ENCODE peak calls at places on chromosome 11, in ten cellular contexts. H, O, B, V, K, W, M, J, I and L are unnamed samples.
A peak's percentile ranks its signal among the peaks of the same experiment; 100 is the strongest.

GRCh38 chr11:44573333-44573732 is 7.9 kb downstream of the CD82 start:
- DNase-seq in H (no peak), O (no peak), B (no peak), V (no peak), K (no peak), W (no peak), M (no peak), J (no peak), I (no peak), L (no peak)

GRCh38 chr11:104609766-104610165 is 288.5 kb downstream of the CASP12 start:
- DNase-seq in H (no peak), O (no peak), B (no peak), V (no peak), K (no peak), W (no peak), M (no peak), J (peak; percentile 20), I (no peak), L (no peak)

GRCh38 chr11:11416502-11416901 is 63.5 kb upstream of the CSNK2A3 start:
- DNase-seq in H (peak; percentile 32), O (no peak), B (no peak), V (no peak), K (no peak), W (no peak), M (no peak), J (peak; percentile 25), I (peak; percentile 96), L (no peak)

GRCh38 chr11:4032097-4032496 is 62.5 kb upstream of the RRM1 start:
- DNase-seq in H (no peak), O (no peak), B (no peak), V (no peak), K (no peak), W (no peak), M (no peak), J (no peak), I (no peak), L (no peak)

GRCh38 chr11:66721939-66722338 is 7.1 kb downstream of the SPTBN2 start:
- DNase-seq in H (no peak), O (no peak), B (no peak), V (no peak), K (no peak), W (no peak), M (no peak), J (no peak), I (no peak), L (no peak)

GRCh38 chr11:74683279-74683871 is 47.9 kb downstream of the CHRDL2 start:
- DNase-seq in H (no peak), O (no peak), B (peak; percentile 15), V (no peak), K (no peak), W (no peak), M (no peak), J (peak; percentile 21), I (no peak), L (no peak)

GRCh38 chr11:110858556-110858921 is 146.3 kb upstream of the ARHGAP20 start:
- DNase-seq in H (no peak), O (peak; percentile 66), B (no peak), V (no peak), K (no peak), W (no peak), M (no peak), J (peak; percentile 57), I (no peak), L (no peak)

GRCh38 chr11:126415128-126415527 is 59.6 kb downstream of the ST3GAL4 start:
- DNase-seq in H (no peak), O (no peak), B (no peak), V (no peak), K (no peak), W (no peak), M (no peak), J (peak; percentile 97), I (no peak), L (peak; percentile 60)

DNA sequence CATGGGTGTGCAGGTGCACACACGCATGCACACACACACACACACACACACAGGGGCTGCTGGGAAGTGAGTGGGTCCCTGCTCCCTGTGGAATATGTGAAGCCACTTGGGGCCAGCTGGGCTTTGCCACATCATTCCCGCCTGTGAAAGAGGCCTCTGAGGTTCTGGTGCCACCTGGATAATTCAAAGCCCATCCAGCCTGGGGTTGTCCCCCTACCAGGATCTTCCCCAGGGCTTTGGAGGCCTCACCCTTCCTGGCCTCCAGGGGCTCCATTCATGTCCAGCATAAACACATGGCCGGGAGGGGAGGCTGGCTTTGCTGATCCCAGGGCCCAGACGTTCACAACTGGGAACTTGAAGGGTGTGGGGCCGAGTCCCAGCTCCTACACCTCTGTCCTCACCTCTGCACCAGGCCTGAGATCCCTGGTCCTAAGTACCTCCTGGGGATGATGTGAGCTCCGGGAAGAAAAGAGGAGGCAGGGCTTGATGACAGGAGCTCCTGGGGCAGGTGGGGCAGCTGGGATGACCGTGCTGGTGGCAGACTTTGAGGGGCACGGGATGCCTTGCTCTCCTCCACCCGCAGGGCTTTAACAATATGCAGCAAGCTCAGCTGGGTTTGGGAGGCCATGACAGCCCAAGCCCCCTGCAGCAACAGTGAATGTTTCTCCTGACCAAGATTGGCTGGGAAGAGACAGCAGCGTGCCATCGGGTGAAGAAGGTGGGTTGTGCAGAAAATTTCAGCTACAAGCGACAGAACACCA is 14.2 kb downstream of the LINC01488 start:
- DNase-seq in H (no peak), O (no peak), B (no peak), V (no peak), K (no peak), W (no peak), M (no peak), J (no peak), I (no peak), L (no peak)
- TF ChIP-seq CTCF in H (no peak), O (no peak), B (no peak), V (no peak), K (no peak), W (no peak), M (no peak), J (no peak), I (no peak), L (no peak)

DNA sequence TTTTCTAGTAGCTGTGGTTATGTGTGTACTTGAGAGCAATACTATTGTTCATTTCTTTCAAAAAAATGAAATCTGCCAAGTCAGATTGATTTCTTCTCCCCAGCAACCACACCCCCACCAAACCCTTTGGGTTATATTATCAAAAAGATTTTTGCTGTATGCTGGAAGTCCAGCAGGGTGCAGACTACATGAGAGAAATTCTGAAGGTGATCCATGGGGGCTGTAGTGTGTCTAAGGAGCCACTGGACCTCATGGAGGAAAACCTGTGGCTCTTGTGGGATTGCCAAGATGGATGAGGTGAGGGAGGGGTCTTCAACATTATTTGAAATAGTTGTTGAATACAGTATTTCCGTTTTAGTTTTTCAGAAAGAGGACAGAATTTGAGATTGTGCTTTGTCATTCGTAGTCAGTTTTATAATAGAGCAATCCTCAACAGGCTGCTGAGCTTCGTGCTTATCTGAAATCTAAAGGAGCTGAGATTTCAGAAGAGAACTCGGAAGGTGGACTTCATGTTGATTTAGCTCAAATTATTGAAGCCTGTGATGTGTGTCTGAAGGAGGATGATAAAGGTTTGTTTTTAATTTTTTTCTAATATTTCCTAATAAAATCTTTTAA is 3.1 kb downstream of the EIF3M start:
- DNase-seq in H (peak; percentile 30), O (peak; percentile 31), B (peak; percentile 24), V (no peak), K (peak; percentile 31), W (peak; percentile 30), M (peak; percentile 12), J (peak; percentile 35), I (no peak), L (no peak)
- TF ChIP-seq CTCF in H (peak; percentile 64), O (peak; percentile 25), B (no peak), V (no peak), K (peak; percentile 70), W (no peak), M (peak; percentile 45), J (peak; percentile 49), I (peak; percentile 13), L (peak; percentile 20)

GRCh38 chr11:82857145-82857544 is 43.1 kb downstream of the PRCP start:
- DNase-seq in H (no peak), O (no peak), B (no peak), V (no peak), K (no peak), W (no peak), M (no peak), J (no peak), I (no peak), L (no peak)

GRCh38 chr11:82858556-82859091 is 41.6 kb downstream of the PRCP start:
- DNase-seq in H (peak; percentile 65), O (no peak), B (peak; percentile 30), V (no peak), K (no peak), W (peak; percentile 49), M (no peak), J (peak; percentile 69), I (no peak), L (peak; percentile 3)

GRCh38 chr11:82858133-82858532 is 42.1 kb downstream of the PRCP start:
- DNase-seq in H (no peak), O (no peak), B (no peak), V (no peak), K (no peak), W (no peak), M (no peak), J (no peak), I (no peak), L (no peak)

GRCh38 chr11:82855616-82856015 is 44.6 kb downstream of the PRCP start:
- DNase-seq in H (peak; percentile 66), O (no peak), B (no peak), V (no peak), K (no peak), W (no peak), M (no peak), J (no peak), I (no peak), L (no peak)

DNA sequence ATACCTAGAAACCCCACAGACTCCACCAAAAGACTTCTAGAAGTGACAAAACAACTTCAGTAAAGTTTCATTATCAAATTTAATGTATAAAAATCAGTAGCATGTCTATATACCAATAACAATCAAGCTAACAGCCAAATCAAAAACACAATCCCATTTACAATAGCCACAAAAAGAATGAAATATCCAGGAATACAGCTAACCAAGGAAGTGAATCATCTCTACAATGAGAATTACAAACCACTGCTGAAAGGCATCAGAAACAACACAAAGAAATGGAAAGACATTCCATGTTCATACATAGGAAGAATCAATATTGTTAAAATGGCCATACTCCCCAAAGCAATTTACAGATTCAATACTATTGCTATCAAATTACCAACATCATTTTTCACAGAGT is 46.0 kb downstream of the PRCP start:
- DNase-seq in H (peak; percentile 18), O (no peak), B (no peak), V (no peak), K (no peak), W (no peak), M (no peak), J (no peak), I (no peak), L (no peak)
- TF ChIP-seq CTCF in H (no peak), O (no peak), B (no peak), V (no peak), K (no peak), W (no peak), M (no peak), J (no peak), I (no peak), L (no peak)

DNA sequence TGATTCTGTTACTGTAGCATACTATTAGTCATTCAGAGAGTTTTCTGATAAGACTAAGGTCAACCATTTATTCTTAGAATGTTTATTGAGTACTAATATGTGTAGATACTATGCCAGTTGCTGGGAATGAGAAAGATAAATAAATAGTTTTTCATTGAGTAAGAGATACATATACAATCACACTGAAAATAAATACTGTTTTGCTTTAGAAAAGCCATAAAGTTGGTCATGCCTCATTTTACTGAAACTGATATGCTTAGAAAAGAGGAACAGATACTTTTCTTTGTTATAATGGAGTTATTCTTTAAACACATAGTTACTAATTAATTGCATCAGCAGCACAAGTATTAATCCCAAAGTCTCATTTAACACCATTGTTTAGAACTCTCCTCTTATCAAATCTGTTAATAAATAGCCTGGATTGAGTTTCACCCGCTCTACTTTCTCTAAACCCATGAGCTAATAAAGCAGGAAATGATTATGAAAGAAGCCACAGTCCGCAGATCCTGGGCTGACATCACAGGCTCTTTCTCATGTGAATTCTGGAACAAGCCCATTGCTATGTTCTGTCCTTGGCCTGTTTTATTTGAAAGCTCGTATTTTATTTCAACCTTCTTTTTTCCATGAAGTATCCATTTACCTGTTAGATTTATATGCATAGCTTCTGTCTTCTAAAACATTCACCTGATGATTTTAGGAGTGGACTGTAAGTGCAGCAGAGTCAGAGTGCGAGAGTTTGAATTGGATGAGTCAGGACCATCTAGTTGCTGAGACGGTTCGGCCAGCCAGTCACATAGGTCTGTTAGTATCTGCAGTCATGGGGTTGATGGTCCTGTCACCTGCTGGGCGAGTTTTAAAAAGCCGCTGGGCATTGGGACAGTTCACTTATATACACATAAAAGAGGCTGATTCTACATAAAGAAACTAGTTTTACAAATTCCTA is 35.5 kb downstream of the PIWIL4 start:
- DNase-seq in H (peak; percentile 89), O (peak; percentile 70), B (peak; percentile 63), V (peak; percentile 44), K (peak; percentile 75), W (peak; percentile 66), M (peak; percentile 78), J (peak; percentile 75), I (peak; percentile 63), L (no peak)
- TF ChIP-seq CTCF in H (peak; percentile 86), O (peak; percentile 34), B (no peak), V (peak; percentile 57), K (peak; percentile 75), W (peak; percentile 53), M (peak; percentile 57), J (peak; percentile 52), I (no peak), L (no peak)